ENCODE peak calls at places on chromosomes 1 and 21, in eight cellular contexts. U is breast epithelium; B is aorta; N is suprapubic skin; T is CD8-positive, alpha-beta T cell; Q is CD4-positive, alpha-beta memory T cell; L is tibial artery; O is K562. M is an unnamed sample. For H3K9me3, the result is how much of the 10 kb centered on the place peaks cover.

GRCh38 chr1:95435611-95436010 is 201.6 kb downstream of the RWDD3 start:
- DNase-seq in U (no peak), B (no peak), N (no peak), T (no peak), Q (no peak), L (no peak), O (no peak), M (no peak)

GRCh38 chr1:192675716-192676115 is 39.8 kb downstream of the RGS13 start:
- DNase-seq in U (no peak), B (no peak), N (no peak), T (no peak), Q (no peak), L (no peak), O (no peak), M (no peak)

GRCh38 chr1:39657402-39657801 is 14.5 kb downstream of the NT5C1A start:
- DNase-seq in U (no peak), B (no peak), N (no peak), T (no peak), Q (no peak), L (no peak), O (no peak), M (peak)

GRCh38 chr21:31514598-31514997 is 144.9 kb upstream of the SOD1 start:
- DNase-seq in U (peak), B (no peak), N (no peak), T (no peak), Q (no peak), L (no peak), O (no peak), M (no peak)

GRCh38 chr1:235670157-235670776 is 20.7 kb upstream of the GNG4 start:
- DNase-seq in U (no peak), B (no peak), N (no peak), T (no peak), Q (no peak), L (no peak), O (no peak), M (no peak)

GRCh38 chr1:85278853-85279314 is 2.5 kb upstream of the BCL10 start:
- DNase-seq in U (no peak), B (peak), N (no peak), T (no peak), Q (no peak), L (no peak), O (peak), M (peak)

GRCh38 chr1:231200417-231201031 is 38.7 kb downstream of the TRIM67 start:
- DNase-seq in U (no peak), B (no peak), N (no peak), T (no peak), Q (no peak), L (no peak), O (peak), M (no peak)

GRCh38 chr1:184143449-184143848 is 91.9 kb downstream of the TSEN15 start:
- DNase-seq in U (no peak), B (no peak), N (no peak), T (no peak), Q (no peak), L (no peak), O (peak), M (no peak)

GRCh38 chr1:110765640-110766335 is 91.0 kb upstream of the KCNA3 start:
- DNase-seq in U (no peak), B (no peak), N (no peak), T (peak), Q (peak), L (no peak), O (peak), M (peak)

GRCh38 chr1:94144836-94145235 is 23.9 kb upstream of the ABCA4 start:
- DNase-seq in U (no peak), B (no peak), N (no peak), T (no peak), Q (no peak), L (no peak), O (no peak), M (no peak)

GRCh38 chr1:207818971-207819451 is 67.2 kb downstream of the CD46 start:
- DNase-seq in U (no peak), B (no peak), N (peak), T (no peak), Q (no peak), L (peak), O (no peak), M (no peak)

GRCh38 chr1:29883986-29884385 is 647.7 kb downstream of the PTPRU start:
- DNase-seq in U (no peak), B (no peak), N (no peak), T (no peak), Q (no peak), L (no peak), O (no peak), M (no peak)

GRCh38 chr1:76269175-76269574 is 194.6 kb downstream of the ST6GALNAC3 start:
- DNase-seq in U (no peak), B (no peak), N (no peak), T (no peak), Q (no peak), L (no peak), O (no peak), M (peak)

GRCh38 chr1:79373481-79374132 is 367.1 kb upstream of the ADGRL4 start:
- DNase-seq in U (no peak), B (peak), N (no peak), T (no peak), Q (no peak), L (no peak), O (no peak), M (peak)

GRCh38 chr21:43956667-43957030 is 55.5 kb upstream of the TRAPPC10 start:
- DNase-seq in U (no peak), B (no peak), N (no peak), T (no peak), Q (no peak), L (no peak), O (no peak), M (no peak)

GRCh38 chr1:78006491-78006890 is 1.8 kb downstream of the DNAJB4 start:
- DNase-seq in U (no peak), B (no peak), N (no peak), T (no peak), Q (no peak), L (no peak), O (no peak), M (no peak)

GRCh38 chr1:10536133-10536768 is 61.5 kb downstream of the PEX14 start:
- DNase-seq in U (no peak), B (no peak), N (no peak), T (peak), Q (no peak), L (no peak), O (no peak), M (no peak)

GRCh38 chr1:153877112-153877511 is 45.7 kb downstream of the GATAD2B start:
- DNase-seq in U (no peak), B (no peak), N (no peak), T (no peak), Q (no peak), L (no peak), O (no peak), M (no peak)

GRCh38 chr1:166701603-166702090 is 137.6 kb upstream of the POGK start:
- DNase-seq in U (no peak), B (no peak), N (no peak), T (no peak), Q (no peak), L (no peak), O (no peak), M (no peak)

GRCh38 chr1:14881775-14882672 is 271.5 kb upstream of the TMEM51 start:
- DNase-seq in U (no peak), B (no peak), N (no peak), T (no peak), Q (no peak), L (no peak), O (peak), M (no peak)

GRCh38 chr1:117826119-117826518 is 103.3 kb downstream of the GDAP2 start:
- DNase-seq in U (no peak), B (no peak), N (no peak), T (no peak), Q (no peak), L (no peak), O (no peak), M (no peak)

GRCh38 chr1:210683403-210684047 is 354.8 kb downstream of the HHAT start:
- DNase-seq in U (no peak), B (no peak), N (no peak), T (no peak), Q (no peak), L (no peak), O (no peak), M (no peak)

GRCh38 chr1:87329051-87329755 is 523 bp downstream of the LMO4 start:
- DNase-seq in U (no peak), B (peak), N (peak), T (peak), Q (peak), L (peak), O (peak), M (peak)

GRCh38 chr21:45916011-45916840 is 65.3 kb upstream of the COL6A1 start:
- DNase-seq in U (no peak), B (no peak), N (no peak), T (no peak), Q (no peak), L (no peak), O (no peak), M (no peak)

GRCh38 chr1:42937141-42937696 is 21.4 kb downstream of the SLC2A1 start:
- DNase-seq in U (no peak), B (no peak), N (peak), T (no peak), Q (no peak), L (peak), O (no peak), M (no peak)

GRCh38 chr1:40041466-40041838 is 923 bp downstream of the CAP1 start:
- DNase-seq in U (no peak), B (no peak), N (no peak), T (no peak), Q (no peak), L (no peak), O (no peak), M (no peak)

GRCh38 chr1:226097866-226098625 is 35.5 kb downstream of the H3-3A start:
- DNase-seq in U (no peak), B (no peak), N (no peak), T (no peak), Q (no peak), L (no peak), O (no peak), M (no peak)

GRCh38 chr1:243923292-243924171 is 73.5 kb upstream of the AKT3 start:
- DNase-seq in U (no peak), B (no peak), N (no peak), T (no peak), Q (no peak), L (no peak), O (no peak), M (no peak)

GRCh38 chr1:20485527-20486456 is at the start of gene CAMK2N1:
- DNase-seq in U (peak), B (peak), N (peak), T (peak), Q (peak), L (peak), O (peak), M (peak)

GRCh38 chr21:45467221-45467779 is 62.3 kb downstream of the COL18A1 start:
- DNase-seq in U (no peak), B (peak), N (no peak), T (no peak), Q (no peak), L (no peak), O (no peak), M (peak)

GRCh38 chr1:1357871-1358432 is 403 bp downstream of the MXRA8 start:
- DNase-seq in U (no peak), B (no peak), N (no peak), T (no peak), Q (no peak), L (no peak), O (no peak), M (no peak)

GRCh38 chr1:226002667-226003501 is 3.7 kb upstream of the SDE2 start:
- DNase-seq in U (peak), B (peak), N (peak), T (no peak), Q (no peak), L (peak), O (peak), M (peak)

GRCh38 chr1:204102719-204103118 is 29.8 kb downstream of the SOX13 start:
- DNase-seq in U (no peak), B (no peak), N (no peak), T (no peak), Q (no peak), L (no peak), O (no peak), M (no peak)

GRCh38 chr1:88463401-88463800 is 220.7 kb upstream of the PKN2 start:
- DNase-seq in U (no peak), B (no peak), N (no peak), T (no peak), Q (no peak), L (no peak), O (no peak), M (no peak)

GRCh38 chr1:171780583-171781166 is 785 bp upstream of the METTL13 start:
- DNase-seq in U (no peak), B (no peak), N (no peak), T (no peak), Q (no peak), L (no peak), O (no peak), M (no peak)

GRCh38 chr1:150706091-150706490 is 9.1 kb upstream of the GOLPH3L start:
- DNase-seq in U (no peak), B (no peak), N (no peak), T (no peak), Q (no peak), L (no peak), O (no peak), M (no peak)

GRCh38 chr1:4674117-4674516 is 19.7 kb downstream of the AJAP1 start:
- DNase-seq in U (no peak), B (no peak), N (no peak), T (no peak), Q (no peak), L (no peak), O (no peak), M (no peak)

GRCh38 chr1:4674676-4675075 is 20.3 kb downstream of the AJAP1 start:
- DNase-seq in U (no peak), B (no peak), N (no peak), T (no peak), Q (no peak), L (no peak), O (no peak), M (no peak)

GRCh38 chr1:4668738-4669700 is 14.6 kb downstream of the AJAP1 start:
- DNase-seq in U (no peak), B (no peak), N (no peak), T (no peak), Q (no peak), L (no peak), O (no peak), M (no peak)

GRCh38 chr1:4673494-4673893 is 19.1 kb downstream of the AJAP1 start:
- DNase-seq in U (no peak), B (no peak), N (no peak), T (no peak), Q (no peak), L (no peak), O (no peak), M (no peak)

DNA sequence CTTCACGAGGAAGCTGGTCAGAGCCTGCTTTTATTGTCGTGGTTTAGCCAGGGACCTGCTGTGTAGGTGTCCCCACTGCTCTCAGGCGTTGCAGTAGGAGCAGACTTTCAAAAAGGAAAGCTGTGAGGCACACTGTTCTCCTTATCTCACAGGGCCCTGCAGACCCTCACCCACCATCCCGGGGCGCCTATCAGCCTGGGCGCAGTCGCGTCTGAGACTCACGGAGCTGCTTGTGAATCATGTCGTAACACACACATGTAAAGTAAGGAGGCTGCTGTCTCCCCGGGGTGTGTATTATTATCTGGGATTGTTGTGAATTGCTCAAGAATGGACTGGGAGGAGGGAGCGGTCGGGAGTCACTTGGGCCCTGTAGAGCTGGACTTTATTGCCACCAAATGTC is 17.4 kb downstream of the AJAP1 start:
- DNase-seq in U (no peak), B (no peak), N (no peak), T (no peak), Q (no peak), L (no peak), O (no peak), M (no peak)
- H3K9me3 ChIP-seq in U (under half), B (under half), N (under half), T (under half), Q (under half), L (under half), O (under half), M (under half)

DNA sequence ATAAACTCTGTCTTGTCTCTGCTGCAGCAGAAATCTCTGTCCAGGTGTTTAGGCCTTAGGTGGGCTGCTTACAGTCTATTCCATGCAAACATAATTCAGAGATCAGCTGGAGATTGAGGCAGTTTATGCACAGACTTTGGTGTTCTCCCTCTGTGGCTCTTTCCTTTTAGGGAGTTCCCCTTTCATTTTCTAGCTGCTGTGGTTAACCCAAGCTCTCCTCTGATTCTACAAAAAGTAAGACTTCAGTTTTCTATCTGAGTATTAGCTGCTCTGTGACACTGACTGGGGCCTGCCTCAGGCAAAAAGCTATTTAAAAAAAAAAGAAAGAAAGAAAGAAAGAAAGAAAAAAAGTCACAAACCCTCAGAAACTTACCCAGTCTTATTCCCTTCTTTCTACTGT is 211.1 kb downstream of the CAMTA1 start:
- DNase-seq in U (no peak), B (no peak), N (no peak), T (no peak), Q (no peak), L (no peak), O (no peak), M (no peak)
- H3K9me3 ChIP-seq in U (under half), B (under half), N (under half), T (under half), Q (under half), L (under half), O (under half), M (under half)

GRCh38 chr21:30186242-30186641 is 19.6 kb upstream of the CLDN17 start:
- DNase-seq in U (no peak), B (no peak), N (no peak), T (no peak), Q (no peak), L (no peak), O (no peak), M (no peak)
- H3K9me3 ChIP-seq in U (under half), B (under half), N (under half), T (under half), Q (under half), L (under half), O (under half), M (under half)

GRCh38 chr1:4728319-4729107 is 74.1 kb downstream of the AJAP1 start:
- DNase-seq in U (no peak), B (no peak), N (no peak), T (no peak), Q (no peak), L (no peak), O (no peak), M (no peak)
- H3K9me3 ChIP-seq in U (under half), B (under half), N (under half), T (under half), Q (under half), L (under half), O (under half), M (under half)

DNA sequence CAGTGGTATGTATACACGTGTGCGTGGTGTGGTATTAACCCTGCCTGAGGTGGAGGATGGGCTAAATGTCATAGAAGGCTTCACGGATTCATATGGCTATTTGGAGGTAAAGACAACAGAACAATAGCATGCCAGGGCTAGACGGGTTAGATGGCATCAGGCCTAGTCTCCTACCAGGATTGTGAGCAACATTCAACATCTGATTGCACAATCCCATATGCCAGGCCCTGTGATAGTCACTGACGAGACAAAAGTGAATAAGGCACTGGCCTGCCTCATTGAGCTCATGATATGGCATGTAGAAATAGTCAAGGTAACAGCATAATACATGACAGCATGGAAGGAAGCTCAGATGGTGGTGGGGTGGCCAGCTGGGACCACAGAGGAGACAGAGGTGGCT is 167.1 kb upstream of the BEND5 start:
- DNase-seq in U (no peak), B (no peak), N (no peak), T (no peak), Q (no peak), L (no peak), O (no peak), M (no peak)
- H3K9me3 ChIP-seq in U (under half), B (under half), N (under half), T (under half), Q (under half), L (under half), O (under half), M (under half)

DNA sequence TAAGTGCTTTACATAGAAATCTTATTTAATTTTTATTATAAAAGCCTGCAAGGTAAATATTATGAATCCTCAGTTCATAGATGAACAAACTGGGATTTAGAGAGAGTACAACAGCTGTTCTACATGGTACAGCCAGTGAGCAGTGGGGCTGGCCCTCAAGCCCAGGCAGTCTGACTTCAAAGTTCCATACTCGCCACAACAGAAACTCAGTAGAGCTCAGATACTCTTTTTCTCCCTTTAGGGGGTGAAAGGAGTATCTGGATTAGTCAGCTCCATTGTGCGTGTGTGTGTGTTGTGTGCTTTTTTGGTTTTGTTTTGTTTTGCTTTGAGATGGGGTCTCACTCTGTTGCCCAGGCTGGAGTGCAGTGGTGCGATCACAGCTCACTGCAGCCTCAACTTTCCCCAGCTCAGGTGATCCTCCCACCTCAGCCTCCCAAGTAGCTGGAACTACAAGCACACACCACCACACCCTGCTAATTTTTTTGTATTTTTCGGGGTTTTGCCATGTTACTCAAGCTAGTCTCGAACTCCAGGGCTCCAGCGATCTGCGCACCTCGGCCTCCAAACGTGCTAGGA is 378.5 kb downstream of the SMYD3 start:
- DNase-seq in U (no peak), B (no peak), N (no peak), T (no peak), Q (no peak), L (no peak), O (no peak), M (no peak)
- H3K9me3 ChIP-seq in U (under half), B (under half), N (under half), T (under half), Q (under half), L (under half), O (under half), M (under half)

GRCh38 chr21:9758888-9759287 is 762.5 kb upstream of the TPTE start:
- DNase-seq in U (no peak), B (no peak), N (no peak), T (no peak), Q (no peak), L (no peak), O (no peak), M (no peak)
- H3K9me3 ChIP-seq in U (under half), B (under half), N (under half), T (under half), Q (under half), L (under half), O (under half), M (under half)

M was measured in MG63.